ENCODE peak calls at places on chromosomes 6 and 20, in four cellular contexts. G is HepG2, N is H1, H is GM12878. P is an unnamed sample. For H3K36me3, the result is how much of the 10 kb centered on the place peaks cover.

GRCh38 chr6:163955131-163955530 is 540.6 kb downstream of the QKI start:
- DNase-seq in G (no peak), N (no peak), H (no peak), P (no peak)

GRCh38 chr6:168275168-168275567 is 44.4 kb downstream of the DACT2 start:
- DNase-seq in G (no peak), N (no peak), H (no peak), P (no peak)

GRCh38 chr20:23459431-23460112 is 6.9 kb upstream of the CST11 start:
- DNase-seq in G (no peak), N (no peak), H (no peak), P (no peak)

GRCh38 chr6:6851059-6851658 is 256.6 kb upstream of the RREB1 start:
- DNase-seq in G (peak), N (no peak), H (no peak), P (no peak)

GRCh38 chr20:38930242-38930569 is 4.0 kb downstream of the FAM83D start:
- DNase-seq in G (no peak), N (no peak), H (no peak), P (no peak)

GRCh38 chr6:137715589-137716045 is 151.4 kb upstream of the TNFAIP3 start:
- DNase-seq in G (no peak), N (no peak), H (no peak), P (no peak)

GRCh38 chr6:87209812-87210211 is 54.4 kb downstream of the ZNF292 start:
- DNase-seq in G (no peak), N (no peak), H (no peak), P (no peak)

GRCh38 chr6:168129292-168130167 is 50.5 kb upstream of the FRMD1 start:
- DNase-seq in G (no peak), N (no peak), H (no peak), P (no peak)

GRCh38 chr6:28861339-28861738 is 62.4 kb downstream of the TRIM27 start:
- DNase-seq in G (no peak), N (no peak), H (no peak), P (no peak)

GRCh38 chr6:15430947-15431405 is 185.1 kb downstream of the JARID2 start:
- DNase-seq in G (peak), N (no peak), H (no peak), P (no peak)

GRCh38 chr6:11222385-11223277 is 9.8 kb downstream of the NEDD9 start:
- DNase-seq in G (no peak), N (no peak), H (no peak), P (no peak)

GRCh38 chr6:75204959-75205775 is 686 bp downstream of the COL12A1 start:
- DNase-seq in G (no peak), N (peak), H (no peak), P (no peak)

GRCh38 chr6:53026526-53026925 is 31.4 kb upstream of the GSTA4 start:
- DNase-seq in G (no peak), N (no peak), H (no peak), P (no peak)

GRCh38 chr6:52388790-52389189 is 26.8 kb downstream of the PAQR8 start:
- DNase-seq in G (no peak), N (no peak), H (no peak), P (no peak)

GRCh38 chr6:56713285-56713684 is 70.6 kb upstream of the DST start:
- DNase-seq in G (peak), N (no peak), H (no peak), P (no peak)

GRCh38 chr6:28399370-28400121 is at the start of gene ZSCAN12:
- DNase-seq in G (peak), N (peak), H (peak), P (peak)

GRCh38 chr6:39792501-39793450 is 600 bp downstream of the DAAM2 start:
- DNase-seq in G (no peak), N (peak), H (no peak), P (no peak)

GRCh38 chr6:37454420-37455125 is 21.6 kb downstream of the CMTR1 start:
- DNase-seq in G (no peak), N (no peak), H (no peak), P (no peak)

GRCh38 chr20:60168963-60169362 is 210.7 kb downstream of the CDH26 start:
- DNase-seq in G (no peak), N (no peak), H (no peak), P (no peak)

GRCh38 chr20:63118786-63119450 is 97.0 kb downstream of the YTHDF1 start:
- DNase-seq in G (no peak), N (no peak), H (no peak), P (no peak)

GRCh38 chr6:111294374-111294967 is 188.5 kb downstream of the REV3L start:
- DNase-seq in G (no peak), N (no peak), H (no peak), P (no peak)

GRCh38 chr6:111291334-111291705 is 191.7 kb downstream of the REV3L start:
- DNase-seq in G (no peak), N (no peak), H (no peak), P (no peak)

GRCh38 chr6:111297776-111298175 is 185.2 kb downstream of the REV3L start:
- DNase-seq in G (no peak), N (no peak), H (no peak), P (no peak)

GRCh38 chr6:111291860-111292259 is 191.2 kb downstream of the REV3L start:
- DNase-seq in G (no peak), N (no peak), H (no peak), P (no peak)
- TF ChIP-seq YY1 in G (no peak), N (no peak), H (no peak), P (no peak)

GRCh38 chr6:16670183-16670582 is 91.1 kb downstream of the ATXN1 start:
- DNase-seq in G (no peak), N (no peak), H (no peak), P (no peak)
- TF ChIP-seq SUZ12 in G (no peak), N (no peak), H (no peak), P (no peak)

GRCh38 chr6:18245079-18245478 is 19.3 kb downstream of the DEK start:
- DNase-seq in G (no peak), N (no peak), H (no peak), P (no peak)

GRCh38 chr6:18246205-18246604 is 18.1 kb downstream of the DEK start:
- DNase-seq in G (no peak), N (no peak), H (no peak), P (no peak)

GRCh38 chr6:18245642-18246041 is 18.7 kb downstream of the DEK start:
- DNase-seq in G (no peak), N (no peak), H (no peak), P (no peak)

GRCh38 chr6:18248698-18249097 is 15.6 kb downstream of the DEK start:
- DNase-seq in G (no peak), N (no peak), H (no peak), P (no peak)

GRCh38 chr6:18247002-18247401 is 17.3 kb downstream of the DEK start:
- DNase-seq in G (no peak), N (no peak), H (no peak), P (no peak)
- H3K36me3 ChIP-seq in G (half or more), N (under half), H (under half), P (half or more)

DNA sequence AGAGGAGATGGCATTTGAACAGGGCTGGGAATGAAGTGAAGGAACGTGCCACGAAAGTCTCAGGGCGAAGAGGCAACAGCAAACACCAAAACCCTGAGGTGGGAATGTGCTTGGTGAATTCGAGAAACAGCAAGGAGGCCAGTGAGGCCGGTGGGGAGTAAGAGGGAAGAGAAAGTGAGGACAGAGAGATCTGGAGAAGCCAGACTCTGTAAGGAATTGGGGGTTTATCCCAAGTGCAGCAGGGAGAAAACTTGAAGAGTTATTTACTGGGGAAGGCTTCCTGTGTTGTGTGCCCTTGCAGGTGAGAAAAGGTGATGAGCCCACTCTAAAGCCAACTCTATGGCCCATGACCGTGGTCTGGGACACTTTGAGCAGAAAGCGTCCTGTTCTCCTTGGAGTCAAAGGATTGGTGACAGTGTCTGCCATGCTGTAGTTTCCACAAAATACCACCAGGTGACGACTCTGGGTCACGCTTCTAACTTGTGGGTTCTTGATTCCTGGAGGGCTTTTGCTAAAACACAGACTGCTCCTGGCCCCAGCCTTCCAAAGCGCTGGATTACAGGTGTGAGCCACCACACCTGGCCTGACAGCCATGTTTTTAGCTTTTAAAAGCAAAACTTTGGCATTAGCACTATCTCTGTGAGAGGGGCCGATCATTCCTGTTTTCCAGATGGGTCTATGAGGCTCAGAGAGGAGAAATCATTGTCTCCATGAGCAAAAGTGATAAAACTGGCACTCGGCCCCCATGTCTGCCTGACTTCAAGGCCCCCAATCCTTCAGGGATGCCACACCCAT is 18.0 kb upstream of the CSNK2A1 start:
- DNase-seq in G (peak), N (peak), H (no peak), P (peak)
- TF ChIP-seq YY1 in G (no peak), N (no peak), H (peak), P (no peak)

GRCh38 chr6:89359561-89359960 is 7.0 kb upstream of the UBE2J1 start:
- DNase-seq in G (no peak), N (no peak), H (no peak), P (no peak)

GRCh38 chr6:89364586-89364985 is 12.1 kb upstream of the UBE2J1 start:
- DNase-seq in G (no peak), N (no peak), H (no peak), P (no peak)

GRCh38 chr6:89357390-89357789 is 4.9 kb upstream of the UBE2J1 start:
- DNase-seq in G (no peak), N (no peak), H (peak), P (no peak)

GRCh38 chr6:89356644-89357043 is 4.1 kb upstream of the UBE2J1 start:
- DNase-seq in G (no peak), N (no peak), H (no peak), P (no peak)

DNA sequence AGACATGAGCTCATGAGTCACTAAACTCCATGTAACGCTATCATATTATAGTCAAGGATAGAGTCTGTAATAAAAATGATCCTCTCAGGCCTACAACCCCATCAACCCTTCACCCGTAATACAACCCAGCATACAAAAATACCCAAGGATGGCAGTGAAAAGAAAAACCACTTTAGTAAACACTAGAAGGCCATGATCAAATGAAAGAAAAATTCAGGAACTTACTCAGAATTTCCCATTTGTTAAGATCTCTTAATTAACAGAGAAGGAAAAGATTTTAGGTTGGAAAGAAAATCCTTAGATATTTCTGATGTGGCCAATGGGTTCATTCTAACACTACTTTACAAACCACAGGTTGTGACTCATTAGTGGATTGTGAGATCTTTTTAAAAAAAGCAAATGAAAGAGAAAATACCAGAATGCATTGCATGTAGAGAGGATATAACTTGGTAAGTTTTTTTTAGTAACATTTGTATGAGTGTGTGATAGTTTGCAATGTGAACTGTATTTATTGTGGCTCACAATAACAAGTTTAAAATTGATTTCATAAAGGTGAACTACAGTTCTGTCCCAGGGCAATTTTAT is 8.0 kb upstream of the UBE2J1 start:
- DNase-seq in G (no peak), N (no peak), H (no peak), P (no peak)
- TF ChIP-seq SUZ12 in G (no peak), N (no peak), H (no peak), P (no peak)

GRCh38 chr20:2459981-2460751 is 10.4 kb downstream of the SNRPB start:
- DNase-seq in G (no peak), N (no peak), H (no peak), P (no peak)
- H3K36me3 ChIP-seq in G (half or more), N (under half), H (half or more), P (half or more)

GRCh38 chr6:135187372-135187771 is 6.3 kb downstream of the MYB start:
- DNase-seq in G (no peak), N (no peak), H (no peak), P (no peak)

GRCh38 chr6:135186255-135186654 is 5.1 kb downstream of the MYB start:
- DNase-seq in G (no peak), N (no peak), H (no peak), P (no peak)

GRCh38 chr6:135182993-135183531 is 2.0 kb downstream of the MYB start:
- DNase-seq in G (no peak), N (peak), H (no peak), P (no peak)

GRCh38 chr6:135183532-135184440 is 2.7 kb downstream of the MYB start:
- DNase-seq in G (peak), N (peak), H (no peak), P (peak)

GRCh38 chr6:135185483-135185882 is 4.4 kb downstream of the MYB start:
- DNase-seq in G (no peak), N (no peak), H (no peak), P (no peak)
- TF ChIP-seq YY1 in G (no peak), N (no peak), H (no peak), P (no peak)